ENCODE peak calls at places on chromosomes 12 and 14, in eight cellular contexts. H is retinal pigment epithelial cell, D is NB4, R is tibial artery, X is mesendoderm, Y is spleen, M is astrocyte of the spinal cord, Z is GM12864. F is an unnamed sample.
A peak's percentile ranks its signal among the peaks of the same experiment; 100 is the strongest.

GRCh38 chr12:4301932-4302501 is 19.0 kb upstream of the TIGAR start:
- DNase-seq in M (no peak), Y (no peak), R (no peak), X (no peak), Z (no peak), D (no peak), H (no peak), F (no peak)

GRCh38 chr12:53973093-53974042 is at the start of gene HOXC11:
- DNase-seq in X (no peak), H (no peak), R (peak; percentile 78), Z (no peak), D (peak; percentile 58), Y (peak; percentile 62), M (no peak), F (no peak)

GRCh38 chr14:35858521-35859209 is 32.5 kb downstream of the BRMS1L start:
- DNase-seq in R (no peak), X (peak; percentile 16), M (peak; percentile 19), Y (no peak), H (no peak), D (no peak), Z (no peak), F (peak; percentile 68)

GRCh38 chr14:94342334-94342934 is 19.3 kb upstream of the SERPINA6 start:
- DNase-seq in R (peak; percentile 94), H (peak; percentile 99), D (peak; percentile 22), Y (no peak), X (no peak), Z (no peak), M (peak; percentile 100), F (peak; percentile 99)

GRCh38 chr12:27521066-27521465 is 2.9 kb upstream of the PPFIBP1 start:
- DNase-seq in M (no peak), X (peak; percentile 91), D (peak; percentile 52), H (no peak), Z (no peak), R (no peak), Y (no peak), F (peak; percentile 91)

GRCh38 chr14:89422181-89422951 is 5.3 kb upstream of the FOXN3 start:
- DNase-seq in M (no peak), Y (no peak), Z (no peak), R (no peak), H (peak; percentile 30), X (no peak), D (no peak), F (no peak)

GRCh38 chr14:51386983-51387730 is 147.1 kb downstream of the TMX1 start:
- DNase-seq in D (peak; percentile 2), M (no peak), X (peak; percentile 37), H (no peak), R (no peak), Y (no peak), Z (no peak), F (peak; percentile 71)

GRCh38 chr12:121990692-121991603 is 30.7 kb upstream of the BCL7A start:
- DNase-seq in H (no peak), R (no peak), Y (no peak), Z (peak; percentile 92), X (no peak), D (no peak), M (peak; percentile 40), F (no peak)

GRCh38 chr12:87870061-87870460 is 159.1 kb downstream of the C12orf50 start:
- DNase-seq in R (no peak), X (no peak), H (peak; percentile 19), Y (no peak), M (no peak), Z (no peak), D (no peak), F (peak; percentile 25)

GRCh38 chr14:38073641-38074040 is 134.1 kb upstream of the SSTR1 start:
- DNase-seq in X (no peak), D (no peak), Y (no peak), Z (no peak), R (no peak), H (no peak), M (no peak), F (no peak)

GRCh38 chr12:1799882-1800645 is 20.3 kb upstream of the LRTM2 start:
- DNase-seq in X (no peak), D (no peak), H (no peak), Y (peak; percentile 80), R (no peak), M (no peak), Z (no peak), F (no peak)

GRCh38 chr12:1799068-1799881 is 21.1 kb upstream of the LRTM2 start:
- DNase-seq in Z (no peak), Y (peak; percentile 75), R (no peak), X (no peak), D (no peak), M (no peak), H (no peak), F (no peak)

GRCh38 chr12:1801285-1801975 is 18.9 kb upstream of the LRTM2 start:
- DNase-seq in D (peak; percentile 55), R (no peak), X (no peak), H (peak; percentile 33), M (no peak), Z (no peak), Y (peak; percentile 37), F (no peak)

GRCh38 chr12:1798734-1799067 is 21.7 kb upstream of the LRTM2 start:
- DNase-seq in Y (peak; percentile 72), Z (no peak), M (no peak), H (no peak), D (no peak), R (no peak), X (no peak), F (no peak)

DNA sequence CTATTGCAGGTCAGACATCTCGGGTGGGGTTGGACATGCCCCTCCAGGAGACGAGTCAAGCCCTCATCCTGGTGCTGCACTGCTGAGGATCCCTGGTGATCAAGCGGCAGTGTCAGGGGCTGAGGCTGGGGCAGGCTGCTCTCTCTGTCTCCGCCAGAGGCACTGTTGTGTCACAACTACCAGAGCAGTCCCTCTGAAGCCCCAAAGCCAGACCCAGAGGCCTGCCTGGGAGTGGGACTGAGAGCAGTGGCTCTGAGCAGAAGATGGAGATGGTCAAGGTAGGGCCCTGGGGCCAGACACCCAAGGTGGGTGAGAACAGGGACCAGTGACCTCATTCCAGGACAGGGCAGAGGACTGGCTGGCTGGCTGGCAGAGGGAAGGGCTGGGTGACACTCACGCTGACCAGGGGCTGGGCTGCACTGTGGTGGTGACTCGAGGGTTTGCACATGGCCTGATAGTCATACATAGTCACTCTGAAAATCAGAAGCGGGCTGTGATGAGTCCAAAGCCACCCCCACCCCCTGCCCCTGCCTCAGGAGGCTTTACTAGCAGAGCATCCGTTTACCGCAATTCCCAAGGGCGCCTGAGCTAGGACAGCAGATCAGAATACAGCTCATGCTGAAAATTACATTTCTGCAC is 19.6 kb upstream of the LRTM2 start:
- DNase-seq in R (no peak), M (no peak), Z (no peak), X (peak; percentile 79), H (no peak), D (peak; percentile 98), Y (peak; percentile 75), F (peak; percentile 66)
- H3K4me3 ChIP-seq in R (no peak overlapping the region), M (no peak overlapping the region), Z (no peak overlapping the region), X (no peak overlapping the region), H (no peak overlapping the region), D (peak overlapping the region; percentile 55), Y (no peak overlapping the region), F (no peak overlapping the region)

GRCh38 chr12:26229910-26230309 is 34.5 kb downstream of the SSPN start:
- DNase-seq in H (no peak), Y (no peak), R (no peak), D (no peak), Z (no peak), X (no peak), M (peak; percentile 19), F (no peak)

GRCh38 chr12:26226629-26227375 is 31.4 kb downstream of the SSPN start:
- DNase-seq in Y (no peak), D (peak; percentile 85), X (peak; percentile 57), R (peak; percentile 30), M (peak; percentile 31), H (no peak), Z (no peak), F (no peak)

GRCh38 chr12:26226119-26226518 is 30.7 kb downstream of the SSPN start:
- DNase-seq in M (no peak), X (no peak), R (no peak), Z (no peak), H (no peak), D (no peak), Y (no peak), F (no peak)

GRCh38 chr12:26224657-26225056 is 29.3 kb downstream of the SSPN start:
- DNase-seq in D (no peak), H (no peak), M (no peak), Z (no peak), R (no peak), Y (no peak), X (no peak), F (no peak)

GRCh38 chr12:26227376-26227775 is 32.0 kb downstream of the SSPN start:
- DNase-seq in M (no peak), H (no peak), Z (no peak), D (no peak), R (no peak), X (no peak), Y (no peak), F (no peak)
- H3K4me3 ChIP-seq in M (no peak overlapping the region), H (peak overlapping the region; percentile 50), Z (no peak overlapping the region), D (peak overlapping the region; percentile 51), R (peak overlapping the region; percentile 52), X (no peak overlapping the region), Y (no peak overlapping the region), F (no peak overlapping the region)

DNA sequence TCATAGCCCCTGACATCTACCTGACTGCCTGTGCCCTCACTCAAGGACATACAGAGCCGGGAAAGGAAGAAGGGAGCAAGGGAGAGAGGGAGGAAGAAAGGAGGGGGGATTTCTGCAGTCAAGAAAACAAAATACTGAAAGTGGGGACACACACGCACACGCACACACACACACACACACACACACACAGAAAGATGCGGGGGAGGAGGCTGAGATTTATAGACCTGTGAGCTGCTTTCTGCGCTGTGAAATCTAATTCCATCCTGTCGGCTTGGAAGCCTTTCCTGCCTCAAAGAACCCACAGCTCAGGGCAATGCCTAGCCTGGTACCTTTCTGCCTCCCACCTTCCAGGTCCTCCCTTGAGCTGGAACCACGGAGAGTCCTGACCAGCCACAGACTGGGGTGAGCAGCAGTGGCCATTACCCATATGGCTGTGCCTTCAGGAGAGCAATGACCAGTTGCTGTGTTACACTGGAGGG is 13.1 kb downstream of the C14orf93 start:
- DNase-seq in Z (no peak), R (no peak), X (no peak), H (no peak), Y (no peak), M (no peak), D (no peak), F (no peak)
- H3K4me3 ChIP-seq in Z (no peak overlapping the region), R (no peak overlapping the region), X (no peak overlapping the region), H (no peak overlapping the region), Y (no peak overlapping the region), M (no peak overlapping the region), D (no peak overlapping the region), F (no peak overlapping the region)

GRCh38 chr14:20803221-20803620 is 577 bp upstream of the RNASE1 start:
- DNase-seq in Z (no peak), H (no peak), D (no peak), X (no peak), M (no peak), R (no peak), Y (no peak), F (no peak)

GRCh38 chr14:20799955-20800544 is 2.6 kb downstream of the RNASE1 start:
- DNase-seq in D (peak; percentile 70), Y (peak; percentile 88), R (peak; percentile 56), M (no peak), Z (no peak), X (peak; percentile 78), H (no peak), F (peak; percentile 13)

GRCh38 chr14:20799444-20799843 is 3.2 kb downstream of the RNASE1 start:
- DNase-seq in R (no peak), Y (no peak), X (no peak), D (no peak), H (no peak), Z (no peak), M (no peak), F (peak; percentile 19)

GRCh38 chr14:20802341-20803084 is at the start of gene RNASE1:
- DNase-seq in Z (no peak), R (peak; percentile 70), X (peak; percentile 46), M (no peak), H (no peak), Y (no peak), D (no peak), F (peak; percentile 5)

GRCh38 chr14:20801726-20802125 is 918 bp downstream of the RNASE1 start:
- DNase-seq in D (no peak), R (no peak), H (no peak), M (no peak), Y (no peak), X (no peak), Z (no peak), F (no peak)
- H3K4me3 ChIP-seq in D (no peak overlapping the region), R (peak overlapping the region; percentile 37), H (no peak overlapping the region), M (no peak overlapping the region), Y (peak overlapping the region; percentile 45), X (no peak overlapping the region), Z (no peak overlapping the region), F (no peak overlapping the region)

F was measured in cardiac fibroblast.